ENCODE peak calls at places on chromosomes 5 and 9, in ten cellular contexts. J is Peyer's patch; O is heart left ventricle; I is stomach; K is fibroblast of lung; Z is transverse colon; G is NB4; T is effector memory CD4-positive, alpha-beta T cell; C is cardiac muscle cell; R is heart right ventricle. V is an unnamed sample.

GRCh38 chr9:95783426-95783975 is 92.0 kb upstream of the ERCC6L2 start:
- DNase-seq in J (no peak), O (no peak), I (no peak), K (peak), Z (no peak), G (peak), T (no peak), C (peak), R (no peak), V (no peak)

GRCh38 chr9:137172907-137173794 is 1.3 kb upstream of the TMEM210 start:
- DNase-seq in J (no peak), O (peak), I (peak), K (no peak), Z (no peak), G (no peak), T (no peak), C (no peak), R (no peak), V (no peak)

GRCh38 chr9:91158946-91159345 is 202.8 kb downstream of the AUH start:
- DNase-seq in J (no peak), O (no peak), I (no peak), K (no peak), Z (no peak), G (no peak), T (no peak), C (no peak), R (no peak), V (no peak)

GRCh38 chr5:80961376-80962281 is 1.5 kb downstream of the RASGRF2 start:
- DNase-seq in J (no peak), O (no peak), I (no peak), K (peak), Z (peak), G (peak), T (no peak), C (no peak), R (no peak), V (no peak)

GRCh38 chr5:35183243-35183955 is 46.9 kb downstream of the PRLR start:
- DNase-seq in J (no peak), O (no peak), I (peak), K (peak), Z (peak), G (peak), T (no peak), C (peak), R (no peak), V (peak)

GRCh38 chr5:180797256-180798192 is 5.1 kb downstream of the MGAT1 start:
- DNase-seq in J (no peak), O (no peak), I (no peak), K (no peak), Z (no peak), G (no peak), T (no peak), C (no peak), R (no peak), V (no peak)

GRCh38 chr5:41761663-41762062 is 108.6 kb downstream of the OXCT1 start:
- DNase-seq in J (no peak), O (no peak), I (no peak), K (no peak), Z (no peak), G (no peak), T (no peak), C (no peak), R (no peak), V (no peak)

GRCh38 chr9:23850242-23851023 is 24.4 kb upstream of the ELAVL2 start:
- DNase-seq in J (no peak), O (no peak), I (no peak), K (no peak), Z (no peak), G (no peak), T (no peak), C (no peak), R (no peak), V (no peak)

GRCh38 chr5:97400537-97400936 is 217.5 kb upstream of the RIOK2 start:
- DNase-seq in J (no peak), O (no peak), I (no peak), K (no peak), Z (no peak), G (no peak), T (no peak), C (no peak), R (no peak), V (no peak)

GRCh38 chr9:102237520-102237919 is 499.1 kb upstream of the GRIN3A start:
- DNase-seq in J (no peak), O (no peak), I (no peak), K (no peak), Z (no peak), G (peak), T (no peak), C (no peak), R (no peak), V (no peak)

GRCh38 chr9:106056328-106056727 is 362.0 kb downstream of the TMEM38B start:
- DNase-seq in J (no peak), O (no peak), I (no peak), K (no peak), Z (no peak), G (no peak), T (no peak), C (no peak), R (no peak), V (no peak)

GRCh38 chr9:22107202-22107601 is 98.1 kb upstream of the CDKN2B start:
- DNase-seq in J (no peak), O (no peak), I (no peak), K (no peak), Z (no peak), G (no peak), T (no peak), C (no peak), R (no peak), V (peak)

GRCh38 chr5:81850932-81851331 is 100.0 kb upstream of the SSBP2 start:
- DNase-seq in J (no peak), O (no peak), I (no peak), K (no peak), Z (no peak), G (no peak), T (no peak), C (no peak), R (no peak), V (no peak)

GRCh38 chr9:32969270-32969669 is 32.2 kb downstream of the APTX start:
- DNase-seq in J (no peak), O (no peak), I (no peak), K (no peak), Z (no peak), G (no peak), T (no peak), C (no peak), R (no peak), V (no peak)

GRCh38 chr5:96081276-96081858 is 119.7 kb upstream of the ELL2 start:
- DNase-seq in J (no peak), O (no peak), I (no peak), K (no peak), Z (no peak), G (no peak), T (no peak), C (peak), R (no peak), V (peak)

GRCh38 chr9:106799146-106799545 is 63.8 kb upstream of the ZNF462 start:
- DNase-seq in J (no peak), O (no peak), I (no peak), K (peak), Z (no peak), G (no peak), T (no peak), C (peak), R (no peak), V (peak)

GRCh38 chr5:127802477-127802865 is 99.3 kb downstream of the CCDC192 start:
- DNase-seq in J (no peak), O (no peak), I (no peak), K (peak), Z (no peak), G (no peak), T (no peak), C (peak), R (no peak), V (peak)

GRCh38 chr9:38068866-38069628 is at the start of gene SHB:
- DNase-seq in J (peak), O (peak), I (peak), K (peak), Z (peak), G (peak), T (peak), C (peak), R (peak), V (peak)

GRCh38 chr9:37667706-37668672 is 17.2 kb downstream of the FRMPD1 start:
- DNase-seq in J (no peak), O (no peak), I (no peak), K (no peak), Z (no peak), G (no peak), T (no peak), C (peak), R (no peak), V (no peak)

GRCh38 chr5:66655395-66656324 is 59.5 kb downstream of the MAST4 start:
- DNase-seq in J (no peak), O (no peak), I (no peak), K (peak), Z (no peak), G (no peak), T (no peak), C (peak), R (no peak), V (peak)

GRCh38 chr5:151906246-151906645 is 18.4 kb downstream of the GLRA1 start:
- DNase-seq in J (no peak), O (no peak), I (no peak), K (no peak), Z (no peak), G (no peak), T (no peak), C (peak), R (no peak), V (no peak)

GRCh38 chr9:72596451-72597180 is 75.2 kb downstream of the TMC1 start:
- DNase-seq in J (no peak), O (no peak), I (no peak), K (no peak), Z (no peak), G (peak), T (peak), C (no peak), R (no peak), V (no peak)

GRCh38 chr9:92986175-92987110 is 39.1 kb downstream of the FGD3 start:
- DNase-seq in J (peak), O (no peak), I (no peak), K (peak), Z (no peak), G (peak), T (no peak), C (peak), R (no peak), V (peak)

GRCh38 chr9:2787065-2787464 is 56.8 kb downstream of the PUM3 start:
- DNase-seq in J (no peak), O (no peak), I (no peak), K (peak), Z (no peak), G (no peak), T (no peak), C (peak), R (no peak), V (peak)

GRCh38 chr9:129316281-129317030 is 138.4 kb upstream of the IER5L start:
- DNase-seq in J (no peak), O (no peak), I (no peak), K (no peak), Z (no peak), G (no peak), T (no peak), C (no peak), R (no peak), V (no peak)

GRCh38 chr9:127500399-127500798 is 49.1 kb downstream of the LRSAM1 start:
- DNase-seq in J (no peak), O (no peak), I (no peak), K (no peak), Z (no peak), G (no peak), T (no peak), C (no peak), R (no peak), V (no peak)

GRCh38 chr5:43020294-43020711 is 19.8 kb downstream of the ANXA2R start:
- DNase-seq in J (peak), O (no peak), I (no peak), K (no peak), Z (no peak), G (peak), T (no peak), C (peak), R (no peak), V (no peak)

GRCh38 chr5:143182901-143183820 is 220.3 kb downstream of the NR3C1 start:
- DNase-seq in J (no peak), O (peak), I (peak), K (no peak), Z (peak), G (peak), T (no peak), C (peak), R (peak), V (peak)

GRCh38 chr9:107178302-107178701 is 104.8 kb upstream of the RAD23B start:
- DNase-seq in J (no peak), O (no peak), I (no peak), K (peak), Z (no peak), G (no peak), T (no peak), C (no peak), R (no peak), V (no peak)

GRCh38 chr9:134621558-134622110 is 20.0 kb upstream of the COL5A1 start:
- DNase-seq in J (no peak), O (no peak), I (no peak), K (no peak), Z (no peak), G (no peak), T (no peak), C (no peak), R (no peak), V (no peak)

GRCh38 chr9:6216951-6217350 is 1.3 kb downstream of the IL33 start:
- DNase-seq in J (no peak), O (no peak), I (no peak), K (no peak), Z (no peak), G (no peak), T (no peak), C (peak), R (no peak), V (peak)

GRCh38 chr5:3217114-3217513 is 378.5 kb upstream of the IRX1 start:
- DNase-seq in J (no peak), O (no peak), I (peak), K (no peak), Z (no peak), G (no peak), T (no peak), C (no peak), R (no peak), V (no peak)

GRCh38 chr5:38709678-38710306 is 136.0 kb upstream of the OSMR start:
- DNase-seq in J (no peak), O (no peak), I (no peak), K (no peak), Z (no peak), G (no peak), T (no peak), C (peak), R (no peak), V (no peak)

GRCh38 chr5:35029333-35029732 is 18.4 kb downstream of the AGXT2 start:
- DNase-seq in J (no peak), O (no peak), I (no peak), K (peak), Z (no peak), G (no peak), T (no peak), C (peak), R (no peak), V (peak)

GRCh38 chr5:56829137-56829536 is 13.8 kb downstream of the MAP3K1 start:
- DNase-seq in J (peak), O (no peak), I (no peak), K (no peak), Z (peak), G (peak), T (peak), C (no peak), R (no peak), V (no peak)

GRCh38 chr5:180470361-180470760 is 23.8 kb upstream of the CNOT6 start:
- DNase-seq in J (no peak), O (no peak), I (peak), K (no peak), Z (no peak), G (no peak), T (no peak), C (no peak), R (no peak), V (no peak)

GRCh38 chr9:125549465-125550215 is 157.4 kb downstream of the MAPKAP1 start:
- DNase-seq in J (no peak), O (peak), I (peak), K (peak), Z (peak), G (no peak), T (no peak), C (peak), R (no peak), V (peak)

GRCh38 chr9:27365977-27366376 is 69.0 kb upstream of the EQTN start:
- DNase-seq in J (peak), O (no peak), I (no peak), K (no peak), Z (no peak), G (peak), T (no peak), C (no peak), R (no peak), V (no peak)

GRCh38 chr9:27358007-27358406 is 61.1 kb upstream of the EQTN start:
- DNase-seq in J (no peak), O (no peak), I (no peak), K (no peak), Z (no peak), G (no peak), T (no peak), C (no peak), R (no peak), V (no peak)

GRCh38 chr9:27359763-27360162 is 62.8 kb upstream of the EQTN start:
- DNase-seq in J (no peak), O (no peak), I (no peak), K (no peak), Z (no peak), G (no peak), T (no peak), C (no peak), R (no peak), V (no peak)

GRCh38 chr9:27362447-27363210 is 65.7 kb upstream of the EQTN start:
- DNase-seq in J (no peak), O (no peak), I (no peak), K (no peak), Z (no peak), G (no peak), T (no peak), C (no peak), R (no peak), V (no peak)

DNA sequence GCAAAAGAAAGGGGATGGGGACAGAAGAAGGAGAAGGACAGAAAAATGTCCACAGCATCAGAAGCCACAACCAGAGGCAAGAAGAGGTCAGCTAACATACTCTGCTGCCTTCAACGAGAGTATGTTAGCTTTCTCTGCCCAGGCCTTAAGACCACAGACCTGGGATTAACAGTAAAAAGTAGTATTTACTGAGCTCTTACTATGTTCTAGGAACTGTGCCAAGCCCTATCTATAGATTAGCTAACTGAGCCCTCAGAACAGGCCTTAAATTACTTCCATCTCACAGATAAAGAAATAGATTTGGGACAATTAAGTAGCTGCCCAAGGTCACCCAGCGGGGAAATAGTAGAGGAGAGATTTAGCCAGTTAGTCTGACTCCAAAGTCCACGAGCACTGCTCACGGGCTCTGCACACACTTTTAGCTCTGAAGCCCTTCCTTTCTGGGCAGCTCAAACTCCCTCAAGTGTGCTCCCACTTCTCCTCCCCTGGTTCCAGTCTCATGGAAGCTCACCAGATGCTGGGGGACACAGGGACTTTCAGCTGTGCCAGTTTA is 64.5 kb upstream of the EQTN start:
- DNase-seq in J (no peak), O (no peak), I (peak), K (no peak), Z (no peak), G (no peak), T (no peak), C (no peak), R (no peak), V (no peak)
- H3K4me3 ChIP-seq in J (no peak), O (no peak), I (no peak), K (no peak), Z (no peak), G (no peak), T (no peak), C (no peak), R (no peak), V (no peak)

GRCh38 chr5:175022286-175022685 is 297.9 kb downstream of the MSX2 start:
- DNase-seq in J (no peak), O (no peak), I (no peak), K (no peak), Z (no peak), G (no peak), T (no peak), C (no peak), R (no peak), V (no peak)
- H3K4me3 ChIP-seq in J (no peak), O (no peak), I (no peak), K (no peak), Z (no peak), G (no peak), T (no peak), C (no peak), R (no peak), V (no peak)

GRCh38 chr5:150590979-150591411 is 49.5 kb upstream of the SYNPO start:
- DNase-seq in J (no peak), O (peak), I (no peak), K (no peak), Z (no peak), G (no peak), T (no peak), C (peak), R (peak), V (peak)
- H3K4me3 ChIP-seq in J (no peak), O (no peak), I (no peak), K (no peak), Z (no peak), G (no peak), T (no peak), C (no peak), R (no peak), V (no peak)

GRCh38 chr5:177491983-177492746 is 5.2 kb downstream of the PDLIM7 start:
- DNase-seq in J (no peak), O (no peak), I (no peak), K (no peak), Z (no peak), G (no peak), T (no peak), C (no peak), R (no peak), V (no peak)
- H3K4me3 ChIP-seq in J (no peak), O (no peak), I (no peak), K (no peak), Z (no peak), G (no peak), T (no peak), C (no peak), R (no peak), V (no peak)

DNA sequence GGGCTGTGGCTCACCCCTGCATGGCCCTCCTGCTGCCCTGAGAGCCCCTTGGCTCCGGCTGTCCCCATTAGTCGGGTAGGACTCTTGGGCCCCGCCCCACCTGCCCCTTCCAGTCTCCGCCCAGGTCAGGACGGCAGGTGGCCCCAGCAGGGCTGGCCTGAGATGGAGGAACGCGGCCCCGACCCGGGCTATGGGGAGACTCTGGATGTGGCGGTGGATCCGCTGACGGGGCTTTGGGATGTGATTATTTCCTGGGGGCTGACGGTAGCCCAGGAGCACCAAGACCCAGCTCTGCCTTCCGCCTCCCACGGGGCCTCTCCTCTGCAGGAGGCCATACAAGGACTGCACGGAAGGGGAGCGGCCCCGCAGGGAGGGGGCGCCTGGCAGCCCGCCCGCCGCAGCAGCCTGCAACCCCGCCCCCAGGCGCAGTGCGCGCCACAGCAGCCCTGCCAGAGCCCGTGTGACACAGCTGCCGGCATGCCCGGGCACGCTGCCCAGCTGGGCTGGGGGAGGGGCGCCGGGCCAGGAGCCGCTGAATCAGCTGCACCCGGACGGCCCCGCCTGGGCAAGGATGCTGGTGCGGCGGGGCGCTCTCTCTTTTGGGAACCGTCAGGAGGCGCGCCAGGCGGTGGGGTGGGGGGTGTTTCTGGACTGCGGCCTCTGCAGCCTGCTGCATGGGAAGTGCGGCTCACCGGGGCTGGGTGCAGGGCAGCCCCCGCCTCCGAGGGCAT is 9.2 kb downstream of the TMEM250 start:
- DNase-seq in J (peak), O (peak), I (peak), K (peak), Z (peak), G (peak), T (peak), C (peak), R (peak), V (peak)
- H3K4me3 ChIP-seq in J (peak), O (peak), I (peak), K (peak), Z (peak), G (peak), T (peak), C (peak), R (peak), V (peak)

DNA sequence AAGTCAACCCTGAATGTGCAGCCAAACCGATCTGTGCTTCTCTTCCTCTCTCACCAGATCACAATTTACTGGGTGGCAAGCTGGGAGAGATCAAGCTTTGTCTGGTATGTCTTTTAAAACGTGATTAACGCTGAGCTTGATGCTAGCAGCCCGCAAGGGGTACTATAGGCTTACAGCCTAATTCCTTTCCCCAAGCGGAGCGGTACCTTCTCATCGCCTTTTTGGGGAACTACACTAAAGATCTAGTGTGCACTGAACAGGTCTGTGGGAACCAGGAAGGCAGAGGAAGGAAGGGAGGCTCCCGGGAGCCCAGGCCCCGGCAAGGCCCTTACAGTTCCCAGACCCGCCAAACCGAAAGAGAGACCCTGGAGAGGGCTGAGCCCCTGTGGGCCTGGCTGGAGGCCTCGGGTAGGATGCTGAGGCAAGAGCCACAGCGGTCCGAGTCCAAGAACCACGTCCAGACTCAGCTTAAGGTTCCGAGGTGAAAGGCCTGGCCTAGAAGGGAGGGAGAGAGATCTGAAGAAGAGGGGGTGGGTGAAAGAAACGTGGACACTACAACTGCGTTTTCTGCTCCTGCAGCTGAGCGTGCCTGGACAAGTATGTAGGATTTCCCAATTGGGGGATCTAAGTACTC is 2.7 kb downstream of the NR2F1-AS1 start:
- DNase-seq in J (no peak), O (no peak), I (no peak), K (peak), Z (no peak), G (peak), T (no peak), C (no peak), R (no peak), V (no peak)
- H3K4me3 ChIP-seq in J (no peak), O (no peak), I (peak), K (peak), Z (no peak), G (no peak), T (no peak), C (no peak), R (no peak), V (no peak)